ENCODE peak calls at places on chromosome 4, in ten cellular contexts. D is SIG-M5; J is COR-L47; Q is activated CD4-positive, alpha-beta T cell treated with anti-CD3 and anti-CD28 coated beads for 4 hours; G is caudate nucleus; X is stimulated activated naive B cell treated with anti-CD40 and anti-IgM and Interleukin-4, amounts not matched to agents 10 μg/mL and 1 μg/mL and 100 μg/mL, for 72 hours; V is astrocyte of the spinal cord; N is cardiac muscle cell; Z is left cardiac atrium; F is right atrium auricular region. I is an unnamed sample.

GRCh38 chr4:81970454-81970853 is 403.3 kb downstream of the HNRNPD start:
- DNase-seq in D (no peak), J (no peak), Q (no peak), G (no peak), X (no peak), V (no peak), N (no peak), Z (no peak), F (no peak), I (no peak)

GRCh38 chr4:123816462-123816861 is 419.9 kb downstream of the SPRY1 start:
- DNase-seq in D (no peak), J (no peak), Q (no peak), G (no peak), X (no peak), V (no peak), N (no peak), Z (no peak), F (no peak), I (no peak)

GRCh38 chr4:3862640-3863420 is 96.6 kb downstream of the ADRA2C start:
- DNase-seq in D (no peak), J (no peak), Q (no peak), G (no peak), X (no peak), V (no peak), N (no peak), Z (peak; percentile 23), F (no peak), I (no peak)

GRCh38 chr4:78552398-78553396 is 1.1 kb downstream of the ANXA3 start:
- DNase-seq in D (no peak), J (no peak), Q (no peak), G (no peak), X (no peak), V (no peak), N (peak; percentile 63), Z (no peak), F (no peak), I (no peak)

GRCh38 chr4:152106113-152106763 is 345.4 kb upstream of the GATB start:
- DNase-seq in D (no peak), J (no peak), Q (no peak), G (no peak), X (no peak), V (peak; percentile 96), N (no peak), Z (peak; percentile 83), F (peak; percentile 87), I (peak; percentile 80)

GRCh38 chr4:33974270-33974669 is 2270.0 kb downstream of the ARAP2 start:
- DNase-seq in D (no peak), J (no peak), Q (no peak), G (no peak), X (no peak), V (no peak), N (no peak), Z (no peak), F (no peak), I (no peak)

GRCh38 chr4:48899950-48900349 is 6.6 kb downstream of the OCIAD2 start:
- DNase-seq in D (no peak), J (no peak), Q (no peak), G (no peak), X (no peak), V (peak; percentile 86), N (no peak), Z (no peak), F (no peak), I (no peak)

GRCh38 chr4:11230888-11231287 is 197.8 kb downstream of the HS3ST1 start:
- DNase-seq in D (no peak), J (no peak), Q (no peak), G (no peak), X (no peak), V (no peak), N (no peak), Z (no peak), F (no peak), I (no peak)

GRCh38 chr4:128229458-128229805 is 58.2 kb downstream of the PGRMC2 start:
- DNase-seq in D (no peak), J (no peak), Q (no peak), G (no peak), X (no peak), V (no peak), N (peak; percentile 54), Z (no peak), F (no peak), I (no peak)

GRCh38 chr4:81781824-81782223 is 310.1 kb upstream of the RASGEF1B start:
- DNase-seq in D (no peak), J (no peak), Q (no peak), G (no peak), X (no peak), V (no peak), N (no peak), Z (no peak), F (no peak), I (no peak)

GRCh38 chr4:89254847-89255246 is 52.8 kb downstream of the GPRIN3 start:
- DNase-seq in D (no peak), J (no peak), Q (peak; percentile 39), G (no peak), X (no peak), V (no peak), N (peak; percentile 41), Z (no peak), F (no peak), I (no peak)

GRCh38 chr4:139922625-139923024 is 231.4 kb downstream of the MAML3 start:
- DNase-seq in D (no peak), J (peak; percentile 59), Q (no peak), G (no peak), X (no peak), V (peak; percentile 57), N (no peak), Z (no peak), F (no peak), I (no peak)

GRCh38 chr4:6908397-6909112 is 1.1 kb upstream of the TBC1D14 start:
- DNase-seq in D (no peak), J (no peak), Q (no peak), G (no peak), X (no peak), V (no peak), N (peak; percentile 32), Z (no peak), F (no peak), I (no peak)

GRCh38 chr4:35789899-35790574 is 454.3 kb downstream of the ARAP2 start:
- DNase-seq in D (no peak), J (no peak), Q (no peak), G (no peak), X (no peak), V (no peak), N (no peak), Z (no peak), F (no peak), I (no peak)

I was measured in fibroblast of the conjunctiva.